ENCODE peak calls at places on chromosomes 2 and 18, in five cellular contexts. One of them, this sample, is unnamed.

GRCh38 chr2:185782223-185782769 is 43.7 kb downstream of the FSIP2 start:
- DNase-seq in IMR-90: no peak
- DNase-seq in AG09309: no peak
- DNase-seq in dorsolateral prefrontal cortex: no peak
- DNase-seq in neural progenitor cell: no peak
- DNase-seq in this sample: no peak

GRCh38 chr2:104844813-104845551 is 8.9 kb upstream of the POU3F3 start:
- DNase-seq in IMR-90: no peak
- DNase-seq in AG09309: no peak
- DNase-seq in dorsolateral prefrontal cortex: peak; percentile 73
- DNase-seq in neural progenitor cell: peak; percentile 94
- DNase-seq in this sample: no peak

GRCh38 chr2:15782009-15782751 is 158.2 kb upstream of the MYCN start:
- DNase-seq in IMR-90: no peak
- DNase-seq in AG09309: no peak
- DNase-seq in dorsolateral prefrontal cortex: no peak
- DNase-seq in neural progenitor cell: no peak
- DNase-seq in this sample: no peak

GRCh38 chr2:202269585-202269984 is 4.0 kb downstream of the NOP58 start:
- DNase-seq in IMR-90: no peak
- DNase-seq in AG09309: no peak
- DNase-seq in dorsolateral prefrontal cortex: no peak
- DNase-seq in neural progenitor cell: no peak
- DNase-seq in this sample: no peak

GRCh38 chr2:73359915-73360697 is 25.5 kb upstream of the ALMS1 start:
- DNase-seq in IMR-90: no peak
- DNase-seq in AG09309: no peak
- DNase-seq in dorsolateral prefrontal cortex: no peak
- DNase-seq in neural progenitor cell: peak; percentile 11
- DNase-seq in this sample: no peak

GRCh38 chr2:160387558-160388262 is 105.9 kb downstream of the RBMS1 start:
- DNase-seq in IMR-90: peak; percentile 100
- DNase-seq in AG09309: peak; percentile 97
- DNase-seq in dorsolateral prefrontal cortex: no peak
- DNase-seq in neural progenitor cell: no peak
- DNase-seq in this sample: no peak

GRCh38 chr2:37323770-37324535 is 680 bp downstream of the PRKD3 start:
- DNase-seq in IMR-90: peak; percentile 31
- DNase-seq in AG09309: no peak
- DNase-seq in dorsolateral prefrontal cortex: no peak
- DNase-seq in neural progenitor cell: no peak
- DNase-seq in this sample: no peak

GRCh38 chr2:231469568-231469920 is 5.3 kb upstream of the NCL start:
- DNase-seq in IMR-90: no peak
- DNase-seq in AG09309: no peak
- DNase-seq in dorsolateral prefrontal cortex: no peak
- DNase-seq in neural progenitor cell: no peak
- DNase-seq in this sample: no peak

GRCh38 chr2:203062126-203062525 is 47.5 kb downstream of the NBEAL1 start:
- DNase-seq in IMR-90: peak; percentile 76
- DNase-seq in AG09309: no peak
- DNase-seq in dorsolateral prefrontal cortex: no peak
- DNase-seq in neural progenitor cell: no peak
- DNase-seq in this sample: no peak

GRCh38 chr2:1051075-1051474 is 100.4 kb downstream of the SNTG2 start:
- DNase-seq in IMR-90: peak; percentile 37
- DNase-seq in AG09309: no peak
- DNase-seq in dorsolateral prefrontal cortex: no peak
- DNase-seq in neural progenitor cell: no peak
- DNase-seq in this sample: no peak

GRCh38 chr2:57733959-57734358 is 312.6 kb upstream of the VRK2 start:
- DNase-seq in IMR-90: no peak
- DNase-seq in AG09309: no peak
- DNase-seq in dorsolateral prefrontal cortex: no peak
- DNase-seq in neural progenitor cell: no peak
- DNase-seq in this sample: no peak

GRCh38 chr2:138079976-138080375 is 115.7 kb downstream of the HNMT start:
- DNase-seq in IMR-90: no peak
- DNase-seq in AG09309: no peak
- DNase-seq in dorsolateral prefrontal cortex: no peak
- DNase-seq in neural progenitor cell: no peak
- DNase-seq in this sample: no peak

GRCh38 chr2:3628241-3628679 is 29.7 kb upstream of the ALLC start:
- DNase-seq in IMR-90: no peak
- DNase-seq in AG09309: no peak
- DNase-seq in dorsolateral prefrontal cortex: peak; percentile 28
- DNase-seq in neural progenitor cell: no peak
- DNase-seq in this sample: peak; percentile 39

GRCh38 chr2:136131961-136132839 is 14.3 kb upstream of the CXCR4 start:
- DNase-seq in IMR-90: no peak
- DNase-seq in AG09309: no peak
- DNase-seq in dorsolateral prefrontal cortex: no peak
- DNase-seq in neural progenitor cell: no peak
- DNase-seq in this sample: no peak

GRCh38 chr18:45285251-45285650 is 330.0 kb upstream of the SLC14A2 start:
- DNase-seq in IMR-90: no peak
- DNase-seq in AG09309: no peak
- DNase-seq in dorsolateral prefrontal cortex: no peak
- DNase-seq in neural progenitor cell: no peak
- DNase-seq in this sample: no peak

GRCh38 chr18:64202229-64202835 is 53.4 kb upstream of the LINC00305 start:
- DNase-seq in IMR-90: no peak
- DNase-seq in AG09309: no peak
- DNase-seq in dorsolateral prefrontal cortex: no peak
- DNase-seq in neural progenitor cell: peak; percentile 27
- DNase-seq in this sample: no peak

GRCh38 chr2:120625865-120626560 is 109.7 kb upstream of the GLI2 start:
- DNase-seq in IMR-90: no peak
- DNase-seq in AG09309: no peak
- DNase-seq in dorsolateral prefrontal cortex: no peak
- DNase-seq in neural progenitor cell: no peak
- DNase-seq in this sample: no peak

GRCh38 chr2:41621095-41621494 is 426.7 kb upstream of the PKDCC start:
- DNase-seq in IMR-90: no peak
- DNase-seq in AG09309: no peak
- DNase-seq in dorsolateral prefrontal cortex: no peak
- DNase-seq in neural progenitor cell: no peak
- DNase-seq in this sample: no peak

GRCh38 chr2:149538138-149538833 is 49.3 kb downstream of the MMADHC start:
- DNase-seq in IMR-90: no peak
- DNase-seq in AG09309: no peak
- DNase-seq in dorsolateral prefrontal cortex: no peak
- DNase-seq in neural progenitor cell: no peak
- DNase-seq in this sample: no peak

GRCh38 chr2:218777276-218777990 is 4.5 kb upstream of the CYP27A1 start:
- DNase-seq in IMR-90: no peak
- DNase-seq in AG09309: no peak
- DNase-seq in dorsolateral prefrontal cortex: no peak
- DNase-seq in neural progenitor cell: no peak
- DNase-seq in this sample: no peak

GRCh38 chr2:205197468-205198129 is 484.7 kb upstream of the NRP2 start:
- DNase-seq in IMR-90: no peak
- DNase-seq in AG09309: no peak
- DNase-seq in dorsolateral prefrontal cortex: no peak
- DNase-seq in neural progenitor cell: no peak
- DNase-seq in this sample: no peak

GRCh38 chr2:216672466-216672865 is 22.9 kb downstream of the IGFBP5 start:
- DNase-seq in IMR-90: no peak
- DNase-seq in AG09309: no peak
- DNase-seq in dorsolateral prefrontal cortex: no peak
- DNase-seq in neural progenitor cell: no peak
- DNase-seq in this sample: no peak

GRCh38 chr2:33137331-33137730 is 190.6 kb downstream of the LTBP1 start:
- DNase-seq in IMR-90: no peak
- DNase-seq in AG09309: no peak
- DNase-seq in dorsolateral prefrontal cortex: no peak
- DNase-seq in neural progenitor cell: no peak
- DNase-seq in this sample: no peak
- H3K4me3 ChIP-seq in IMR-90: peak overlapping the region; percentile 32
- H3K4me3 ChIP-seq in AG09309: peak overlapping the region; percentile 18
- H3K4me3 ChIP-seq in dorsolateral prefrontal cortex: no peak overlapping the region
- H3K4me3 ChIP-seq in neural progenitor cell: no peak overlapping the region
- H3K4me3 ChIP-seq in this sample: no peak overlapping the region

DNA sequence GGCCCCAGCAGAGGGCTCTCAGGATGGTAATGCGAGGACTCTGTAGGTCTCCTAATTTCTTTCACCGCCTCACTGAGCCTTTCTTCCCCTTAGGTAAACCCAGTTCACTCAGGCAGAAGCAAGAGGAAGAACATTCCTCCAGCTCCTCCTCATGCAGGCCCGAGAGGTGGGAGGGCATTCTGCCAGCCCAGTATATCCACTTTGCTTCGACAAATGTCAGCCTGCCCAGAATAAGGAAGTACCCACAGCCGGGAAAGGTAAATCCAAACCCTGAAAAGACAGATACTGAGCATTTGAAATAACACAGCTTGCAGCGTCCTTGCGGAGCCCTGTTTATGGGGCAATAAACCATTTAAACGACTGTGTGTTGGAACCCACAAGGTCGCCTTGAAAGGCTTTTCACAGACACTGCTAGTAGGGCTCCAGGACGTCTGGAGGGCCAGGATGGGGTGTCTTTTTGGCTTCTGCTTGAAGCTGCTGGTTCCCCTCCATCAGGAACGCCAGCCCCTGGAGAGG is 63.0 kb upstream of the STPG4 start:
- DNase-seq in IMR-90: no peak
- DNase-seq in AG09309: no peak
- DNase-seq in dorsolateral prefrontal cortex: no peak
- DNase-seq in neural progenitor cell: no peak
- DNase-seq in this sample: no peak
- H3K4me3 ChIP-seq in IMR-90: no peak overlapping the region
- H3K4me3 ChIP-seq in AG09309: no peak overlapping the region
- H3K4me3 ChIP-seq in dorsolateral prefrontal cortex: no peak overlapping the region
- H3K4me3 ChIP-seq in neural progenitor cell: no peak overlapping the region
- H3K4me3 ChIP-seq in this sample: no peak overlapping the region

DNA sequence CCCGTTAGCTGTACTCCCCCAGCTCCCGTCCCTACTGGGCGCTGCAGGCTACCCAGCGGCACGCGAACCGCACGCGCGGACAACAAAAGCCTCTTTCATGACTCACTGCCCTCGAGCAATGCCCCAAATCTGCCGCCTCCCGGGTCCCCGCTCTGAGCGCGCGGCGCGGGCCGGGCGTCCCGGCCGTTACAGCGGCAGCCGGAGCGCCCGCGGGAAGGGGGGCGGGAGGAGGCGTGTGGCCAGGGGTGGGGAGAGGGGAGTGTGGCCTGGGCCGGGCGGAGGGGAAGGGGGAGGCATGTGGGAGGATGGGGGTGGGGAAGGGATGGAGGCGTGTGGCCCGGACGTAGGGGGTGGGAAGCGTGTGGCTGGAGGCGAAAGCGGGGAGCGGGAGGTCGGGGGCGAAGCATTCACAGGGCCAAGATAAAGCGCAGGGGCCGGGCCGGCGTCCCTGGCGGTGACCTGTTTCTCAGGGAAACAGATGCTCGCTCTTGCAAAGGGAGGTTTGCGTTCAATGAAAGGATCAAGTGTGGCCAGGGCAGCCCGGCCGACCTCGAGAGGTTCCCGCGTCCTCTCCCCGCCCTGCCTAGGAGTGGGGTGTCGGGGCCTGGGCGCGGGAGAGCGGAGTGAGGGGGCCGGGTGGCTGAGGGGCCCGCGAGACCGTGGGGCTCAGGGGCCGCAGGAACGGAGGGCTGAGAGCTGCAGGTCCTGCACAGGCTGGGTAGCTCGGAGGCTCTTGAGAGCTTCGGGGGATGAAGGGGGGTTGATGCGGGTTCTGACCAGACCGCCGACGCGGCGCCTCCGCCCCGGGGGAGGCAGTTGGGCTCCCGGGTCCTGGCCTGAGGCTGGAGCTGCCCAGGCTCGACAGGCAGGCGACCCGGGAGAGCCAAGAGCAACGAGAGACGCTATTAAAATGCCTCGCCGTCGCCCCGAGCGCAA is 3.5 kb upstream of the NEUROD1 start:
- DNase-seq in IMR-90: peak; percentile 18
- DNase-seq in AG09309: no peak
- DNase-seq in dorsolateral prefrontal cortex: peak; percentile 48
- DNase-seq in neural progenitor cell: peak; percentile 95
- DNase-seq in this sample: no peak
- H3K4me3 ChIP-seq in IMR-90: no peak overlapping the region
- H3K4me3 ChIP-seq in AG09309: no peak overlapping the region
- H3K4me3 ChIP-seq in dorsolateral prefrontal cortex: peak overlapping the region; percentile 40
- H3K4me3 ChIP-seq in neural progenitor cell: peak overlapping the region; percentile 44
- H3K4me3 ChIP-seq in this sample: no peak overlapping the region

DNA sequence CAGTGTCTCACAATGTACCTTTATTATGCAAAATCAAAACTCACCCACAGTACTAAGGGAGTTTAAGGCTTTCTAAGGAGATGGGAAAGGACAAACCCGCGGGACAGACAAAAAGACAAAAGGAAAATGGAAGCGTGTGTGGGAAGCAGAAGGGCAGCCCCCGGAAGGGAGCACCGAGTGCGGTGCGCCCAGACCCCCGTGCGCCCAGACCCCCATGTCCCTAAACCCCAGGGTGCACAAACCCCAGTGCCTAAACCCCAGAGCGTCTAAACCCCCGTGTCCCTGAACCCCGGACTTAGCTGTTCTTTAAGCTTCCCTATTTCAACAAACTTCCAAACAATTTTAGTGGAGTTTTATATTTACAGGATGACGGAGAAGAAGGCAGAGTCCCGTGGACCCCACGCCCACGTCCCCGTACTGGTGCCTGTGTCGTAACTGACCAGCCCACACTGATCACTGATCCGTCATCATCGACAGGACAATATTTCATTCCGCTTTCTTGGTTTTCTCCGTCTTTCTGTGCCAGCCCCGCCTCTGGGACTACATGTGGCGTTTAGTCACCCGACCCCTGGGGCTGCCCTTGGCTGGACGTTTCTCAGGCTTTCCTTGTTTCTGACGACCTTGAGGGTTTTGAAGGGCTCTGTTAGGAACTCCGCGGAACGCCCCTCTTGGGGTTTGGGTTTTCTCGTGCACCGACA is 76.9 kb downstream of the RTP5 start:
- DNase-seq in IMR-90: no peak
- DNase-seq in AG09309: no peak
- DNase-seq in dorsolateral prefrontal cortex: no peak
- DNase-seq in neural progenitor cell: no peak
- DNase-seq in this sample: peak; percentile 39
- H3K4me3 ChIP-seq in IMR-90: no peak overlapping the region
- H3K4me3 ChIP-seq in AG09309: no peak overlapping the region
- H3K4me3 ChIP-seq in dorsolateral prefrontal cortex: no peak overlapping the region
- H3K4me3 ChIP-seq in neural progenitor cell: no peak overlapping the region
- H3K4me3 ChIP-seq in this sample: no peak overlapping the region

This sample was measured in RWPE2.